ENCODE peak calls at places on chromosomes 7 and 10, in ten cellular contexts. P, X, S, V, L, H, F, W, Y and O are unnamed samples. For H3K4me1, the result is how much of the 10 kb centered on the place peaks cover.

GRCh38 chr7:36390199-36391090 is 783 bp downstream of the ANLN start:
- DNase-seq in S (peak), Y (peak), W (peak), V (peak), H (peak), L (peak), F (peak), P (peak), X (peak), O (peak)

GRCh38 chr10:100939763-100940344 is 27.1 kb downstream of the SLF2 start:
- DNase-seq in W (no peak), Y (no peak), L (no peak), V (no peak), S (no peak), H (peak), X (peak), F (no peak), P (no peak), O (peak)

GRCh38 chr7:84666668-84667067 is 472.1 kb upstream of the SEMA3A start:
- DNase-seq in L (no peak), P (no peak), S (no peak), H (no peak), V (no peak), W (no peak), F (no peak), X (no peak), Y (no peak), O (no peak)

GRCh38 chr10:36388162-36388561 is 737.2 kb upstream of the ANKRD30A start:
- DNase-seq in W (no peak), X (no peak), P (no peak), H (peak), Y (no peak), F (no peak), V (no peak), S (no peak), L (no peak), O (no peak)

GRCh38 chr10:73439605-73440298 is 6.4 kb upstream of the MSS51 start:
- DNase-seq in F (no peak), V (no peak), P (no peak), S (no peak), Y (peak), H (peak), L (no peak), W (no peak), X (peak), O (peak)

GRCh38 chr7:140904081-140904480 is 20.6 kb downstream of the BRAF start:
- DNase-seq in S (no peak), Y (peak), L (no peak), P (no peak), F (no peak), W (no peak), V (no peak), H (peak), X (no peak), O (no peak)

GRCh38 chr7:79652619-79653018 is 199.2 kb upstream of the MAGI2 start:
- DNase-seq in P (no peak), L (no peak), V (no peak), H (peak), S (no peak), W (no peak), F (no peak), Y (no peak), X (no peak), O (no peak)

GRCh38 chr10:103854687-103855423 is 521 bp downstream of the SH3PXD2A start:
- DNase-seq in Y (no peak), S (peak), P (no peak), X (peak), W (no peak), V (no peak), F (no peak), L (no peak), H (peak), O (peak)

GRCh38 chr7:1979591-1980560 is 252.9 kb downstream of the MAD1L1 start:
- DNase-seq in S (no peak), L (no peak), V (peak), Y (no peak), H (no peak), W (no peak), X (no peak), P (no peak), F (no peak), O (no peak)

GRCh38 chr10:7475046-7475860 is 64.4 kb upstream of the SFMBT2 start:
- DNase-seq in X (no peak), W (no peak), S (peak), H (no peak), V (no peak), P (no peak), F (no peak), L (no peak), Y (no peak), O (peak)

GRCh38 chr10:17547026-17547425 is 70.1 kb downstream of the HACD1 start:
- DNase-seq in Y (no peak), S (no peak), L (no peak), P (no peak), V (no peak), X (no peak), W (no peak), H (no peak), F (no peak), O (no peak)

GRCh38 chr10:99768430-99769011 is 13.9 kb upstream of the ABCC2 start:
- DNase-seq in W (no peak), V (no peak), F (no peak), H (peak), X (no peak), P (no peak), Y (no peak), L (no peak), S (no peak), O (no peak)

GRCh38 chr10:29957887-29958330 is 101.5 kb downstream of the JCAD start:
- DNase-seq in Y (no peak), V (no peak), X (peak), L (no peak), F (peak), H (no peak), P (no peak), S (no peak), W (no peak), O (peak)

GRCh38 chr10:79111427-79111826 is 42.7 kb downstream of the ZMIZ1 start:
- DNase-seq in W (no peak), F (no peak), L (no peak), S (no peak), X (no peak), Y (peak), V (no peak), H (peak), P (no peak), O (peak)

GRCh38 chr10:6133331-6134098 is 44.7 kb downstream of the RBM17 start:
- DNase-seq in Y (no peak), H (no peak), L (no peak), X (no peak), V (peak), P (no peak), S (no peak), F (no peak), W (no peak), O (no peak)

GRCh38 chr10:47104101-47104707 is 193.0 kb downstream of the PTPN20 start:
- DNase-seq in X (no peak), W (no peak), V (no peak), Y (no peak), F (no peak), L (no peak), S (no peak), P (no peak), H (peak), O (no peak)

GRCh38 chr10:26448706-26449435 is 10.7 kb downstream of the APBB1IP start:
- DNase-seq in F (no peak), P (no peak), W (peak), S (peak), H (no peak), V (no peak), L (peak), X (no peak), Y (peak), O (no peak)

GRCh38 chr10:34723746-34724145 is 91.3 kb downstream of the PARD3 start:
- DNase-seq in Y (peak), X (peak), S (peak), P (peak), V (no peak), W (no peak), F (no peak), H (peak), L (no peak), O (peak)

GRCh38 chr10:96333091-96333490 is 25.7 kb downstream of the OPALIN start:
- DNase-seq in Y (no peak), V (no peak), H (no peak), L (no peak), P (no peak), S (no peak), W (no peak), F (no peak), X (no peak), O (no peak)

GRCh38 chr10:84293171-84293570 is 35.2 kb upstream of the CCSER2 start:
- DNase-seq in H (no peak), V (no peak), P (no peak), S (no peak), L (no peak), F (no peak), X (no peak), Y (no peak), W (no peak), O (no peak)

GRCh38 chr10:118840776-118841468 is 86.2 kb upstream of the CACUL1 start:
- DNase-seq in L (no peak), Y (no peak), X (no peak), V (no peak), P (no peak), F (no peak), H (no peak), S (no peak), W (no peak), O (no peak)

GRCh38 chr7:90271753-90272152 is 26.8 kb downstream of the CFAP69 start:
- DNase-seq in L (no peak), W (no peak), V (no peak), H (peak), Y (peak), X (peak), F (no peak), P (no peak), S (no peak), O (peak)

GRCh38 chr10:76080406-76080805 is 649.0 kb downstream of the LRMDA start:
- DNase-seq in S (no peak), P (no peak), H (peak), V (no peak), W (no peak), L (no peak), Y (peak), X (no peak), F (no peak), O (peak)

GRCh38 chr7:46383605-46384004 is 462.5 kb upstream of the IGFBP3 start:
- DNase-seq in X (peak), W (no peak), L (no peak), P (no peak), V (no peak), F (no peak), H (peak), S (no peak), Y (peak), O (peak)

GRCh38 chr10:89332718-89333281 is 5.0 kb downstream of the IFIT3 start:
- DNase-seq in V (no peak), F (no peak), P (no peak), H (no peak), L (peak), S (no peak), W (no peak), Y (no peak), X (peak), O (no peak)

GRCh38 chr7:88226886-88227516 is 7.2 kb upstream of the SRI start:
- DNase-seq in W (no peak), S (peak), H (peak), X (peak), F (no peak), P (peak), Y (peak), L (no peak), V (peak), O (peak)

DNA sequence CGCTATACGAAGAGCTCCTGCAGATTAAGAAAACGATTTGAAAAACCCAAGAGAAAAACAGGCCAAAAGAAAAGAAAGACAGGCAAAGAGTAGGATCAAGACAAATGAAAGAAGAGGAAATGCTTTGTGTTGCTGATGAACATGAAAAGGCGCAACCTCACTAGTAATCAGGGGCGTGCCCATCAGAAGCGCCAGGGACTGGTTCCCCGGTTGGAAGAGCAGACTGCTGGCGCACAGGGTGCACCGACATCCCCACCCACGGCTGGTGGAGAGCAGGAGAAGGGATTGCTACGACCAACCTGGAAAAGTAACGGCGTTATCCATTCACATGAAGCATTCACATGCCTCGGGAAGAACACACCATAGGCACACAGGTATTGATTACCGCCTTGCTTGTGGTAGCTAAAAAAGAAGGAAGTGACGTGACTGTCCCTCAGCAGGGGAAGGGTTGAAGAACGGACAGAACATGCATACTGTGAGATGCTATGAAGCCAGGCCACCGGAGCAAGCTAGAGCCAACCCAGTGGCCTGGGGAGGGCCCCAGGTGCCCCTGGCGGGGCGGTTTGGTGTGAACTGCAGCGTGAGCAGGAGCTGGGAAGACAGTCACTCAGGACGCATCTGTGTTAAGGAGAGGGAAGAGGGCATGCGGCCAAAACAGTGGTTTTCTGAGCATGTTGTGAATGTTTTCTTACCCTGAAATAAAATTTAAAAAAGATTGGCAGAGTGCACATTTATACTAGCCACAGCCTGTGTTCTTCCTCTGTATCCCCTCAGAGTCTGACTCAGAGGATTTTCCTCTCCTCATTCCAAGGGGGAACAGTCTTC is 18.3 kb downstream of the AGAP3 start:
- DNase-seq in P (no peak), H (peak), L (peak), W (no peak), S (no peak), F (no peak), Y (no peak), V (no peak), X (peak), O (peak)
- H3K4me1 ChIP-seq in P (under half), H (under half), L (under half), W (under half), S (under half), F (under half), Y (under half), V (under half), X (under half), O (under half)

GRCh38 chr10:116838143-116838725 is 11.1 kb upstream of the ENO4 start:
- DNase-seq in L (no peak), S (no peak), Y (no peak), V (no peak), H (no peak), X (no peak), P (no peak), W (no peak), F (no peak), O (no peak)
- H3K4me1 ChIP-seq in L (under half), S (under half), Y (under half), V (under half), H (under half), X (under half), P (under half), W (under half), F (under half), O (under half)

DNA sequence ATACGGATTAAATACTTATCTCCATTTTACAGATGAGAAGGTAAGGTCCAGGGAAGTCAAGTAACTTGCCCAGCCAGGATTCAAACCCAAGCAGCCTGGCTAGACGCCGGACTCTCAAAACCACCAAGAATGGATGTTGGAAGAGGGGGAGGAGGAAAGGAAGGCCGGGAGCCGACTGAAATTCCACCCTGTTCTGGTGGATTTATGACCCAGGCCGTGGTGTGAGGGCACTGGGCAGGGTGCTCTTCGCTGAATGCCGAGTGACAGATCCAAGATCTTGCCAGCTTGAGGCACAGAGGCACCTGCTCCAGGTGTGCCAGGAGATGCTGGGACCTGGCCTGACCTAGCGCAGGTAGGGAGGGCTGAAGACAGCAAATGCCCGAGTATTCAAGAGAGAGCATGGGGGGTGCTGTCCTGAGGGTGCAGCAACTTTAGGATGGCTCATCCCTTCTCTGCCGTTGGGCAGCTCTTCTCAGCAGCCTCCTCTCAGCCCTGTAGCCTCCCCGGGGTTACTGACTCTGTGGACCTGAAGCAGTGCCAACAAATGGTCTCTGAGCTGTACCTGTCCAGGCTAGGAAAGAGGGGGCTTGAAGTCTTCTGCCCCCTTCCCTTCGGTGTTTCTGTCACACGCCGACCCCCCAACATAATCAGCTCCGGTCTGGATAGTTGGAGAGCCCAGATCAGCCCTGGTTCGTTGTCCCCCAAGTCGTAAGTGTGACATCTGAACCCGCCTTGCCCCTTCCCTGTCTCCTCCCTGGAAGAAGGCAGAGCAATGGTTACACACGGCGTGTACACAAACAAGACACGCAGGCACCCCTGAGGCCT is 713 bp downstream of the LOXL4 start:
- DNase-seq in W (no peak), V (no peak), P (no peak), Y (no peak), H (no peak), F (no peak), X (no peak), L (no peak), S (no peak), O (no peak)
- H3K4me1 ChIP-seq in W (under half), V (under half), P (under half), Y (under half), H (under half), F (under half), X (under half), L (under half), S (under half), O (under half)

GRCh38 chr7:55073051-55073511 is 54.3 kb downstream of the EGFR start:
- DNase-seq in L (no peak), Y (peak), W (no peak), F (no peak), X (peak), S (no peak), P (no peak), V (no peak), H (peak), O (peak)

GRCh38 chr7:55071411-55072188 is 52.8 kb downstream of the EGFR start:
- DNase-seq in Y (no peak), P (no peak), W (no peak), X (no peak), L (no peak), F (no peak), V (no peak), H (no peak), S (no peak), O (peak)

GRCh38 chr7:55070839-55071238 is 52.0 kb downstream of the EGFR start:
- DNase-seq in S (no peak), H (no peak), P (no peak), V (no peak), X (no peak), W (no peak), Y (no peak), L (no peak), F (no peak), O (no peak)

GRCh38 chr7:55074008-55074499 is 55.2 kb downstream of the EGFR start:
- DNase-seq in P (peak), X (peak), Y (peak), H (peak), L (peak), S (peak), V (no peak), W (peak), F (no peak), O (peak)

GRCh38 chr7:55072251-55072650 is 53.4 kb downstream of the EGFR start:
- DNase-seq in S (no peak), W (no peak), Y (no peak), P (no peak), H (no peak), V (no peak), L (no peak), F (no peak), X (no peak), O (no peak)
- H3K4me1 ChIP-seq in S (under half), W (under half), Y (under half), P (under half), H (under half), V (under half), L (under half), F (under half), X (half or more), O (under half)

GRCh38 chr10:71235808-71236207 is 23.4 kb downstream of the UNC5B start:
- DNase-seq in W (no peak), V (no peak), P (no peak), H (no peak), X (no peak), L (no peak), S (no peak), Y (no peak), F (no peak), O (no peak)
- H3K4me1 ChIP-seq in W (under half), V (half or more), P (half or more), H (under half), X (under half), L (under half), S (under half), Y (under half), F (under half), O (under half)